ENCODE peak calls at places on chromosome 1, in four cellular contexts. S is heart right ventricle, H is fibroblast of the aortic adventitia, Z is WTC11. C is an unnamed sample.

GRCh38 chr1:23673086-23673813 is 18.4 kb upstream of the RPL11 start:
- DNase-seq in S (peak), H (peak), Z (peak), C (peak)

GRCh38 chr1:67853704-67854103 is 20.4 kb upstream of the GNG12 start:
- DNase-seq in S (peak), H (peak), Z (peak), C (peak)

GRCh38 chr1:236808564-236809130 is 13.6 kb downstream of the MTR start:
- DNase-seq in S (no peak), H (no peak), Z (no peak), C (no peak)

GRCh38 chr1:13808729-13809131 is 108.7 kb downstream of the PRDM2 start:
- DNase-seq in S (peak), H (peak), Z (no peak), C (peak)

GRCh38 chr1:238955934-238956333 is 430.4 kb upstream of the CHRM3 start:
- DNase-seq in S (no peak), H (no peak), Z (no peak), C (no peak)

GRCh38 chr1:36882536-36883285 is 151.6 kb downstream of the GRIK3 start:
- DNase-seq in S (no peak), H (no peak), Z (no peak), C (no peak)

GRCh38 chr1:224761245-224761644 is 145.1 kb downstream of the CNIH3 start:
- DNase-seq in S (no peak), H (no peak), Z (no peak), C (no peak)

GRCh38 chr1:3078941-3079340 is 9.9 kb downstream of the PRDM16 start:
- DNase-seq in S (no peak), H (no peak), Z (no peak), C (no peak)

GRCh38 chr1:109910963-109911798 is 532 bp downstream of the CSF1 start:
- DNase-seq in S (no peak), H (no peak), Z (peak), C (no peak)

GRCh38 chr1:38558476-38559179 is 300.9 kb downstream of the RRAGC start:
- DNase-seq in S (no peak), H (no peak), Z (peak), C (no peak)

GRCh38 chr1:204872262-204872881 is 1.7 kb downstream of the NFASC start:
- DNase-seq in S (peak), H (peak), Z (no peak), C (no peak)

GRCh38 chr1:205064741-205065316 is 19.4 kb downstream of the TMEM81 start:
- DNase-seq in S (no peak), H (no peak), Z (no peak), C (no peak)

GRCh38 chr1:2104621-2105427 is 54.6 kb downstream of the PRKCZ start:
- DNase-seq in S (no peak), H (no peak), Z (peak), C (no peak)

GRCh38 chr1:38708701-38709258 is 150.8 kb downstream of the RRAGC start:
- DNase-seq in S (no peak), H (no peak), Z (no peak), C (no peak)

GRCh38 chr1:189706594-189706993 is 771.1 kb downstream of the BRINP3 start:
- DNase-seq in S (no peak), H (no peak), Z (no peak), C (no peak)

DNA sequence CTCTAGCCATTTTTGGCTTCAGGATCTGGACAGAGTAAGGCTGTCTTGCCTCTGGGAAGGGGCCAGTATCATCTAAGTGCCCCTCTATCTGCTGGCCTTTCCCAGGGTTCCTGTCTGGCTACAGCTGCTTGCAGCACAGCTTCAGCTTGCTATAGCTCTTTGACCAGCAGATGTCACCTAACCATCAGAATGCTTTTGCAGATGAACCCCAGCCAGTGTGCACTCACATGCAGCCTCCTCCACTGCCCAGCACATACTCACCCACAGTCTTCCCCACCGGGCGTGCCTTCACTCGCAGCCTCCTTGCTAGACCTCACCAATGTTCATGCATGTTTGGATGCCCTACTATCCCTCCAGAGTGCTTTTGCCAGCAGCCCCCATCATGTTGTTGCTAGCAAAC is 769.0 kb downstream of the BRINP3 start:
- DNase-seq in S (no peak), H (peak), Z (peak), C (no peak)
- TF ChIP-seq CTCF in S (no peak), H (no peak), Z (no peak), C (no peak)

DNA sequence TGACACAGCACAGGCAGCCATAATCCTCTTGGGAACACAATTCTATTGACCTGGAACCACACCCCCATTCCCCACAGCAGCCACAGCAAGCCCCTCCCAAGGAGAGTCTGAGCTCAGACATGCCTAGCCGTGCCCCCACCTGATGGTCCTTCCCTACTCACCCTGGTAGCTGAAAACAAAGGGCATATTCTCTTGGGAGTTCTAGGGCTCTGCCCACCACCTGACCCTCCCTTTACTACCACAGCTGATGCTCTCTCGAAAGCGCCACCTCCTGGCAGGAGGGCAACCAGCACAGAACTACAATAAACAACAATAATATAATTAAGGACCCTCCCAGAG is 184.8 kb upstream of the COA6 start:
- DNase-seq in S (no peak), H (no peak), Z (peak), C (no peak)
- TF ChIP-seq CTCF in S (no peak), H (no peak), Z (no peak), C (no peak)

DNA sequence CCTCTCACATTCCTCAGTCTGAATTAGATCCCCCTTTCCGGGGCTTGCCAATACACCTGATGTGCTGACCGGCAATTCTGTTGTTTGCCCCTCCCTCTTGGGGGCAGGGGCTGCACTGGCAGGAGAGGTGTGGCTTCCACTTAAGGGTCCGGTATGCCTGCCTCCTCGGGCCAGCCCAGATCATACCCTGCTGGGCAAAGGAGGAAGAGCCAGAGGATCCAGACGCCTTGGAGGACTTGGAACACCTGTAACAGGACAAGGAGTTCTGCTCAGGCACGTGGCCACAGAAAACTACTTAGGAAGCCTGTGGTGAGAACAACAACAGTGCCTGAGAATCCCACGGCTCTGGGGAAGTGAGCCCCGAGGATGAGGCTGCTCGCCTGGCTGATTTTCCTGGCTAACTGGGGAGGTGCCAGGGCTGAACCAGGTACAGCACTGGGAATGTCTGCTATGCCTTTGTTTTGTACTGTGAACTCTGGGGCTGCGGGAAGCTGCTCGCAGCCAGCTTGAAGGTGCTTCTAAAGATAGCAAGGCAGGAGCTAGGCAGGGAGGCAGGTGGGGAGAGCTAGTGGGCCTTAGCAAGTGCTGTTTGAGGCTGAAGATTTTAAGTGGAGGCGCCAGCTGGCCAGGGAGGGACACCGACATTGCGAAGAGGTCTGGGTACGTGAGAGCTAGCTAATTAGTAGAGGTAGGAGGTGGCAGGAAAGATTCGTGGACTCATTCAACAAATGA is at the start of gene SMPDL3B:
- DNase-seq in S (no peak), H (no peak), Z (peak), C (no peak)
- TF ChIP-seq CTCF in S (no peak), H (no peak), Z (no peak), C (peak)

DNA sequence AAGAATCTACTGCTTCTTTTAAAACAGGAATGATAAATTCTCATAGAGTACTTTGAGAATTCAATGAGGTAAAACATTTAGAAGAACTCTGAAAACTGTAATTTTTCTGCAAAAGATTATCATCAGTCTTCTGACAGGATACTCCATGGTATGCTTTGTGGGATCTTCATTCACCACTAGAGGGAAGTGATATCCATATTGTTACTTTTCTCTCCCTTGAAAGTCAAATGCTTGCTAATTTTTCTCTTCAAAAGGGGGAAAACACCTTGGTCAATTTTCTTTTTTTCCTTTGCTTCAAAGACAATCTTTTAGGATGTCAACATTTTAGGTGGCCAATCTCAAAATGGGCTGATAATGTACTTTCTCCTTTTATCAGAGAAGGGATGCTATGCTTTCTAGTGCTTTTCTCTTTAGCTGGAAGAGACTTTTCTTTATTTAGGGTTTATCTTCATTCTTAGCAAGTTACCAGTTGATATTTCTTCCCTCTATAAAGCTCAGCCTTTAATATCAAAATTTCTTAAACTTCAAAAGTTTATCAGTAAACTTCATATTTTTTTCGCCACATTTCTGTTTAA is 95.5 kb downstream of the NEGR1 start:
- DNase-seq in S (no peak), H (peak), Z (no peak), C (peak)
- TF ChIP-seq CTCF in S (peak), H (peak), Z (no peak), C (peak)

DNA sequence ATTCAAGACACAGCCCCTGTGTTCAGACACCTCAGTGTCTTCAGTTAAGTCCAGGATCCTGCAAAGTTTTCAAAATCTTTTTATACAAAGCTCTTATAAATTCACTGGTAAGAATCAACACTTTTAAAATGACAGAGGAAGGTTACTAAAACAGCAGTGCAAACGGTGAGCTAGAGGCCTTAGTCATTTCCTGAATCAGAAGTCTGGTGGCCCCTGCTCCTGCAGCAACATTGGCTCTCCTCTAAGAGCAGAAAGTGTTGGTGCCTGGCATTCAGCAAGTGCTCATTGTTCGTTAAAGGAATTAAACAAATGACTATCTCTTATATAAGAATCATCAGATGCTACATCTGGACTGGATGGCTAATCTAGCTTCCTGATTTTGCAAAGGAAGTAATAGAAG is 282.9 kb downstream of the PTGER3 start:
- DNase-seq in S (no peak), H (peak), Z (no peak), C (peak)
- TF ChIP-seq CTCF in S (no peak), H (no peak), Z (no peak), C (no peak)

GRCh38 chr1:154443274-154444013 is 38.3 kb downstream of the IL6R start:
- DNase-seq in S (no peak), H (no peak), Z (no peak), C (no peak)

GRCh38 chr1:154445040-154445472 is 39.9 kb downstream of the IL6R start:
- DNase-seq in S (no peak), H (no peak), Z (no peak), C (peak)

GRCh38 chr1:154441241-154441888 is 36.2 kb downstream of the IL6R start:
- DNase-seq in S (no peak), H (no peak), Z (no peak), C (no peak)

GRCh38 chr1:154440031-154440430 is 34.9 kb downstream of the IL6R start:
- DNase-seq in S (no peak), H (no peak), Z (no peak), C (no peak)

GRCh38 chr1:154442006-154442740 is 37.0 kb downstream of the IL6R start:
- DNase-seq in S (no peak), H (no peak), Z (peak), C (no peak)
- TF ChIP-seq CTCF in S (peak), H (peak), Z (peak), C (peak)

GRCh38 chr1:156238248-156238647 is 3.7 kb upstream of the BGLAP start:
- DNase-seq in S (no peak), H (no peak), Z (no peak), C (no peak)

GRCh38 chr1:156244126-156244525 is 2.1 kb downstream of the BGLAP start:
- DNase-seq in S (no peak), H (no peak), Z (no peak), C (no peak)

GRCh38 chr1:156241926-156242325 is at the start of gene BGLAP:
- DNase-seq in S (no peak), H (no peak), Z (no peak), C (no peak)

GRCh38 chr1:156242738-156243137 is 754 bp downstream of the BGLAP start:
- DNase-seq in S (no peak), H (no peak), Z (no peak), C (no peak)

GRCh38 chr1:156241311-156241811 is 623 bp upstream of the BGLAP start:
- DNase-seq in S (no peak), H (no peak), Z (no peak), C (no peak)
- TF ChIP-seq CTCF in S (no peak), H (no peak), Z (no peak), C (no peak)

DNA sequence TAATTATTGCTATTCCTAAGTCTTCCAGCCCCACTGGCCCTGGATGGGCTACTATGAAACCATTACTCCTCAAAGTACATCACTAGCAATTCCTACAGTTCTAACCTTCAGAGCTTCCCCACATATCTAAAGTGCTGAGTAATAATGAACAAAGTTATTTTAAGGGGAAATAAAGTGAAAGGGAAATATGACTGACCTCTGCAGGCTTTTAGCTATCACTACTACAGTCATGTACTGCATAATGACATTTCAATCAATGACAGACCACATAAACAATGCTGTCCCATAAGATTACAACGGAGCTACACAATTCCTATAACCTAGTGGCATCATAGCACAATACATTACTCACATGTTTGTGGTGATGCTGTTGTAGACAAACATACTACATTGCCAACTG is 32.5 kb upstream of the ASPM start:
- DNase-seq in S (no peak), H (peak), Z (no peak), C (peak)
- TF ChIP-seq CTCF in S (no peak), H (peak), Z (no peak), C (peak)

GRCh38 chr1:116428600-116428999 is 55.6 kb downstream of the ATP1A1 start:
- DNase-seq in S (no peak), H (no peak), Z (no peak), C (no peak)
- TF ChIP-seq CTCF in S (no peak), H (no peak), Z (no peak), C (no peak)

GRCh38 chr1:17004466-17005364 is 7.0 kb downstream of the ATP13A2 start:
- DNase-seq in S (no peak), H (no peak), Z (no peak), C (no peak)
- TF ChIP-seq CTCF in S (no peak), H (no peak), Z (no peak), C (no peak)

C was measured in HFFc6.